ENCODE peak calls at places on chromosomes 5 and 9, in eight cellular contexts. K, G, X, Z, V, T, C and Y are unnamed samples.

GRCh38 chr9:127779136-127779981 is 893 bp upstream of the SH2D3C start:
- DNase-seq in T (no peak), K (no peak), C (peak), X (no peak), Z (peak), V (no peak), G (peak), Y (peak)

GRCh38 chr5:124963236-124963929 is 216.9 kb upstream of the ZNF608 start:
- DNase-seq in T (no peak), K (peak), C (peak), G (no peak), Z (no peak), X (peak), V (peak), Y (peak)

GRCh38 chr9:83622433-83622813 is 520 bp upstream of the IDNK start:
- DNase-seq in C (no peak), V (no peak), T (no peak), Z (no peak), G (no peak), X (no peak), K (no peak), Y (no peak)

GRCh38 chr9:122642226-122642625 is 15.2 kb downstream of the OR1B1 start:
- DNase-seq in Z (no peak), C (peak), K (no peak), T (no peak), V (peak), X (no peak), G (no peak), Y (peak)

GRCh38 chr5:81115261-81115660 is 117.9 kb upstream of the CKMT2 start:
- DNase-seq in X (no peak), Z (no peak), C (no peak), T (no peak), G (no peak), V (no peak), K (no peak), Y (no peak)

GRCh38 chr9:100341889-100342288 is 10.9 kb downstream of the TEX10 start:
- DNase-seq in Z (no peak), K (no peak), G (no peak), T (no peak), C (no peak), V (no peak), X (no peak), Y (no peak)

GRCh38 chr5:76617675-76618074 is 5.5 kb downstream of the F2RL2 start:
- DNase-seq in V (peak), X (no peak), K (peak), Z (no peak), T (no peak), G (no peak), C (peak), Y (peak)

GRCh38 chr5:62041364-62041763 is 264.6 kb upstream of the KIF2A start:
- DNase-seq in K (no peak), T (no peak), X (no peak), V (no peak), C (no peak), Z (no peak), G (no peak), Y (no peak)

GRCh38 chr9:33184947-33185346 is 17.8 kb upstream of the B4GALT1 start:
- DNase-seq in X (no peak), V (no peak), C (no peak), T (no peak), Z (no peak), K (no peak), G (no peak), Y (peak)

GRCh38 chr5:104800440-104801048 is 1238.0 kb upstream of the NUDT12 start:
- DNase-seq in V (peak), C (no peak), G (no peak), X (no peak), T (no peak), Z (no peak), K (no peak), Y (peak)

GRCh38 chr5:116035123-116035522 is 2.9 kb downstream of the ARL14EPL start:
- DNase-seq in X (no peak), T (no peak), K (no peak), Z (no peak), V (peak), C (no peak), G (no peak), Y (no peak)

GRCh38 chr9:137575382-137575724 is 3.4 kb downstream of the DPH7 start:
- DNase-seq in G (no peak), T (no peak), Z (no peak), K (no peak), C (no peak), V (no peak), X (no peak), Y (no peak)

GRCh38 chr5:157956271-157956885 is 97.4 kb upstream of the CLINT1 start:
- DNase-seq in K (no peak), C (no peak), G (no peak), Z (no peak), V (peak), T (no peak), X (no peak), Y (peak)

GRCh38 chr9:3865373-3865772 is 339.6 kb upstream of the RFX3 start:
- DNase-seq in C (peak), X (no peak), K (peak), T (no peak), G (no peak), Z (no peak), V (peak), Y (peak)

GRCh38 chr9:75185585-75186170 is 97.4 kb downstream of the OSTF1 start:
- DNase-seq in K (peak), T (no peak), G (peak), Z (peak), X (no peak), V (no peak), C (peak), Y (peak)

GRCh38 chr5:117262607-117263131 is 688.0 kb upstream of the SEMA6A start:
- DNase-seq in C (peak), G (no peak), T (no peak), Z (no peak), X (no peak), V (no peak), K (no peak), Y (peak)

GRCh38 chr9:131043097-131043496 is 34.1 kb downstream of the LAMC3 start:
- DNase-seq in C (peak), G (peak), V (no peak), T (no peak), X (no peak), Z (no peak), K (no peak), Y (no peak)

GRCh38 chr9:33041459-33042188 is 16.6 kb downstream of the DNAJA1 start:
- DNase-seq in V (no peak), G (no peak), X (no peak), T (no peak), K (peak), C (peak), Z (no peak), Y (peak)

GRCh38 chr5:72065751-72066255 is 41.5 kb upstream of the MAP1B start:
- DNase-seq in V (no peak), G (no peak), K (peak), C (peak), X (peak), T (no peak), Z (no peak), Y (peak)

DNA sequence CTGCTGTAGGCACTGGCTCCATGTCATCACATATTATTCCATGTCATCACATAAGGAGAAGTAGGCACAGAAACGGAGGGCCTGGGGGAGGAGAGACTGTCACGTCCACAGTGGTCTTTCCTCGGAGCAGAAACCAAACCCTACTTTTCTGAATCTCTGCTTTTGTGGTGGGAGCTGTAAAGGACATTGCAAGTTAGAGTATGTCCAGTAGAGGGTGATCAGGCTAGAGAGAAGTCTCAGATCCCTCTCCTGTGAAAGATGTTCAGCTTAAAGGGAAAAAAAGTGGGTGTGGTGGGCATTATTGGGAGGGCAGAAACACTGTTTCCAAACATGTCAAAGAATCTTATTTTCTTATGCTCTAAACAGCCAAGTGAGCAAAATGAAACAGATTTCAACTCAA is 19.4 kb upstream of the FBP2 start:
- DNase-seq in X (no peak), G (no peak), T (no peak), C (no peak), K (no peak), V (no peak), Z (no peak), Y (no peak)
- TF ChIP-seq CTCF in X (peak), G (no peak), T (no peak), C (no peak), K (peak), V (peak), Z (no peak), Y (no peak)

GRCh38 chr5:148368299-148368698 is 15.5 kb upstream of the FBXO38 start:
- DNase-seq in C (no peak), V (no peak), Z (no peak), T (no peak), X (no peak), G (no peak), K (no peak), Y (no peak)

DNA sequence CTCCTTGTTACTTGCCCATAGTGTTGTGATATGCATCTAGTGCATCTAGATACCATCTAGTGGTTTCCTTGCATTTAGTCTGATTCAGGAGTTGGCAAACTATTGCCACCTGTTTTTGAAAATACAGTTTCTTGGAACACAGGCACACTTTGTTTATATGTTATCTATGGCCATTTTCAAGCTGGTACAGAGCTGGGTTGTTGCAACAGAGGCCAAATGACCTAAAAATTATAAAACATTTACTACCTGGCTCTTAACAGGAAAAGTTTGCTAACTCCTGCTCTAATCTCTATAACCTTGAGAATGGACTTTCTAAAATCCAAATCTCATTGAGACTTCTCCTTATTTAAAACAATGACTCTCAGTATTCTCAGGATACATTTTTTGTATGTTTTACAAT is 19.4 kb upstream of the FBXO38 start:
- DNase-seq in G (no peak), Z (no peak), X (no peak), C (no peak), T (no peak), V (no peak), K (no peak), Y (no peak)
- H3K4me3 ChIP-seq in G (no peak), Z (no peak), X (no peak), C (no peak), T (no peak), V (no peak), K (no peak), Y (no peak)

GRCh38 chr5:33303696-33304095 is 137.1 kb upstream of the TARS1 start:
- DNase-seq in T (no peak), G (no peak), C (no peak), K (no peak), X (no peak), V (no peak), Z (no peak), Y (no peak)

GRCh38 chr5:33299621-33300208 is 141.1 kb upstream of the TARS1 start:
- DNase-seq in G (peak), K (peak), V (peak), X (no peak), C (peak), T (no peak), Z (peak), Y (peak)

GRCh38 chr5:33300209-33300742 is 140.5 kb upstream of the TARS1 start:
- DNase-seq in T (no peak), C (no peak), G (no peak), K (peak), V (peak), Z (no peak), X (no peak), Y (no peak)

GRCh38 chr5:33297760-33298216 is 143.0 kb upstream of the TARS1 start:
- DNase-seq in G (no peak), V (no peak), X (no peak), T (no peak), C (no peak), Z (no peak), K (no peak), Y (no peak)
- TF ChIP-seq CTCF in G (no peak), V (no peak), X (peak), T (no peak), C (no peak), Z (no peak), K (no peak), Y (no peak)

GRCh38 chr9:21096172-21096900 is 18.6 kb upstream of the IFNB1 start:
- DNase-seq in V (peak), C (peak), Z (no peak), K (peak), X (no peak), G (no peak), T (no peak), Y (peak)
- H3K4me3 ChIP-seq in V (peak), C (peak), Z (peak), K (peak), X (no peak), G (peak), T (peak), Y (peak)

DNA sequence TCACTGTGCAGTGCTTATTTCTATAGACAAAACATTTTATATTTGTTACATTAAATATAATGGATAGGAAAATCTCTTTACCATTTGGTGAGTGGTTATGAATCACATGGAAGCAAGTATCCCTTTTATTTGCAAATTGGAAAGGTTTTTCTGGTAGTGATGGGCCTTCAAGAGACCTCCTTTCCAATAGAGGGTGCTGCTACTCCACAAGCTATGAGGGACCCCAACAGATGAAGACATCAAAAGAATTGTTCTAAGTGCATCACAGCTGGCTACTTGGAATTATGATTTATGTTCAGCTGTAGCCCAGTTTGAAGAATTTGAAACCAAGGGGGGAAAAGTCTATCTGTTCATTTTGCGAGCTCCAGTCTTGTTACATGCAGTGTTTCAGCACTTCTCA is 493.7 kb upstream of the SGCD start:
- DNase-seq in K (peak), C (no peak), Z (no peak), T (no peak), X (no peak), G (no peak), V (no peak), Y (no peak)
- TF ChIP-seq CTCF in K (peak), C (no peak), Z (no peak), T (no peak), X (no peak), G (no peak), V (no peak), Y (no peak)

GRCh38 chr5:24646915-24647314 is 2.1 kb upstream of the CDH10 start:
- DNase-seq in C (no peak), V (no peak), X (no peak), T (no peak), K (no peak), Z (no peak), G (no peak), Y (no peak)

GRCh38 chr5:24642022-24642421 is 2.8 kb downstream of the CDH10 start:
- DNase-seq in G (no peak), K (peak), T (no peak), C (peak), X (no peak), V (peak), Z (no peak), Y (peak)

GRCh38 chr5:24643255-24643654 is 1.5 kb downstream of the CDH10 start:
- DNase-seq in V (no peak), K (no peak), C (no peak), X (no peak), Z (no peak), G (no peak), T (no peak), Y (no peak)

GRCh38 chr5:24643880-24644279 is 898 bp downstream of the CDH10 start:
- DNase-seq in Z (no peak), X (no peak), T (no peak), G (no peak), K (no peak), V (no peak), C (no peak), Y (peak)

DNA sequence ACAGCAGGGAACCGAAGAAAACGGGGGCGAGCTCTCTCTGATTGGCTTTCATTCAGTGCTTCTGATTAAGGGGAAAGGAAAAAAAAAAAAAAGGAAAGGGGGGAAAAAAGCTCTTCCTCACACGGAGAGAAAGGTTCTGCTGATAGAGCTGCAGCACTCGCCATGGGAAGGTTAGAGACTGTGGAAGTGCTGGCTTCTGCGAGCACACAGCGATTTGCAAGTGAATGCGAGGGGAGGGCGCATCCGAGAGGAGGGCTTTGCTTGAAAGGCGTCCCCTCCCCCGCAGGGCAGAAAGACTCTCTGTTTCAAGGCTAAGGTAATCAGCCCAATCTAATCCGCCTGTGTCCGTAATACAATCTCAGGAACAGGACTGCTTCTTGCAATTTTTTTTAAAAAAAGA is at the start of gene CDH10:
- DNase-seq in C (peak), X (peak), G (no peak), K (peak), V (peak), T (no peak), Z (no peak), Y (peak)
- H3K4me3 ChIP-seq in C (peak), X (peak), G (no peak), K (peak), V (peak), T (peak), Z (no peak), Y (peak)